ENCODE peak calls at places on chromosomes 4 and X, in six cellular contexts. D, Y, L, K, I and A are unnamed samples.

GRCh38 chr4:118034061-118034785 is at the start of gene NDST3:
- DNase-seq in D (no peak), Y (no peak), L (peak), K (peak), I (peak), A (peak)

GRCh38 chr4:153293675-153294057 is 50.8 kb upstream of the MND1 start:
- DNase-seq in D (no peak), Y (no peak), L (no peak), K (no peak), I (no peak), A (no peak)

GRCh38 chr4:34309356-34309900 is 1934.9 kb downstream of the ARAP2 start:
- DNase-seq in D (no peak), Y (no peak), L (no peak), K (peak), I (peak), A (no peak)

GRCh38 chr4:189615217-189615663 is 325.4 kb upstream of the FRG1 start:
- DNase-seq in D (no peak), Y (no peak), L (no peak), K (no peak), I (no peak), A (no peak)

GRCh38 chr4:100288167-100288566 is 97.9 kb upstream of the DDIT4L start:
- DNase-seq in D (no peak), Y (no peak), L (no peak), K (peak), I (peak), A (no peak)

GRCh38 chr4:176438401-176438800 is 118.6 kb downstream of the SPCS3 start:
- DNase-seq in D (no peak), Y (no peak), L (no peak), K (no peak), I (no peak), A (no peak)

GRCh38 chrX:132900631-132901030 is 57.8 kb downstream of the HS6ST2 start:
- DNase-seq in D (no peak), Y (no peak), L (no peak), K (peak), I (peak), A (no peak)

GRCh38 chrX:46140272-46140671 is 404.9 kb downstream of the ZNF674 start:
- DNase-seq in D (no peak), Y (no peak), L (no peak), K (peak), I (peak), A (no peak)

GRCh38 chr4:123672987-123673386 is 276.4 kb downstream of the SPRY1 start:
- DNase-seq in D (no peak), Y (no peak), L (no peak), K (peak), I (peak), A (no peak)

GRCh38 chr4:105620640-105621323 is 68.4 kb downstream of the ARHGEF38 start:
- DNase-seq in D (no peak), Y (peak), L (no peak), K (peak), I (peak), A (no peak)

GRCh38 chr4:23484689-23485088 is 405.2 kb downstream of the PPARGC1A start:
- DNase-seq in D (no peak), Y (no peak), L (no peak), K (peak), I (no peak), A (no peak)

GRCh38 chrX:117834076-117834475 is 282.5 kb downstream of the KLHL13 start:
- DNase-seq in D (no peak), Y (no peak), L (no peak), K (no peak), I (no peak), A (no peak)

GRCh38 chr4:8612646-8613045 is 20.1 kb downstream of the CPZ start:
- DNase-seq in D (no peak), Y (no peak), L (peak), K (no peak), I (no peak), A (peak)

GRCh38 chr4:103098746-103099421 is 750 bp downstream of the BDH2 start:
- DNase-seq in D (no peak), Y (no peak), L (no peak), K (no peak), I (peak), A (no peak)

GRCh38 chrX:48071064-48071985 is at the start of gene ZNF630:
- DNase-seq in D (peak), Y (peak), L (peak), K (peak), I (peak), A (peak)

GRCh38 chr4:186643501-186644315 is 79.9 kb downstream of the FAT1 start:
- DNase-seq in D (no peak), Y (no peak), L (no peak), K (peak), I (peak), A (no peak)

GRCh38 chr4:173505924-173506779 is 23.9 kb downstream of the HAND2 start:
- DNase-seq in D (peak), Y (peak), L (peak), K (peak), I (peak), A (peak)

GRCh38 chr4:2802618-2803531 is 10.0 kb downstream of the SH3BP2 start:
- DNase-seq in D (no peak), Y (peak), L (no peak), K (no peak), I (no peak), A (peak)

GRCh38 chr4:153153339-153153851 is 50.8 kb upstream of the TRIM2 start:
- DNase-seq in D (peak), Y (peak), L (peak), K (peak), I (no peak), A (peak)

GRCh38 chr4:73998040-73999011 is at the start of gene CXCL5:
- DNase-seq in D (no peak), Y (peak), L (peak), K (peak), I (peak), A (no peak)

GRCh38 chr4:157713342-157713741 is 459.5 kb downstream of the GASK1B start:
- DNase-seq in D (no peak), Y (no peak), L (no peak), K (peak), I (peak), A (peak)

GRCh38 chr4:178963646-178964045 is 1521.4 kb upstream of the AGA start:
- DNase-seq in D (no peak), Y (no peak), L (no peak), K (no peak), I (no peak), A (no peak)

GRCh38 chr4:140621161-140621560 is 52.4 kb upstream of the UCP1 start:
- DNase-seq in D (no peak), Y (no peak), L (no peak), K (no peak), I (no peak), A (no peak)

GRCh38 chr4:172142331-172142738 is 329.1 kb downstream of the GALNTL6 start:
- DNase-seq in D (no peak), Y (no peak), L (no peak), K (peak), I (peak), A (no peak)

GRCh38 chrX:17580529-17581155 is 156.7 kb upstream of the SCML1 start:
- DNase-seq in D (no peak), Y (no peak), L (no peak), K (no peak), I (peak), A (no peak)

GRCh38 chr4:122796801-122797404 is 29.7 kb upstream of the FGF2 start:
- DNase-seq in D (no peak), Y (no peak), L (no peak), K (no peak), I (no peak), A (no peak)

GRCh38 chr4:90495936-90496335 is 368.7 kb downstream of the CCSER1 start:
- DNase-seq in D (no peak), Y (no peak), L (no peak), K (no peak), I (no peak), A (no peak)

GRCh38 chr4:7138223-7139166 is 53.8 kb upstream of the SORCS2 start:
- DNase-seq in D (no peak), Y (no peak), L (no peak), K (no peak), I (no peak), A (no peak)

GRCh38 chr4:169314906-169315305 is 44.1 kb upstream of the SH3RF1 start:
- DNase-seq in D (no peak), Y (peak), L (peak), K (peak), I (peak), A (peak)

GRCh38 chr4:184899261-184900134 is 73.7 kb upstream of the ACSL1 start:
- DNase-seq in D (no peak), Y (peak), L (peak), K (peak), I (no peak), A (peak)

GRCh38 chr4:68494688-68495087 is 47.4 kb downstream of the TMPRSS11E start:
- DNase-seq in D (no peak), Y (no peak), L (no peak), K (no peak), I (no peak), A (no peak)
- H3K4me3 ChIP-seq in D (no peak), Y (no peak), L (no peak), K (no peak), I (no peak), A (no peak)

DNA sequence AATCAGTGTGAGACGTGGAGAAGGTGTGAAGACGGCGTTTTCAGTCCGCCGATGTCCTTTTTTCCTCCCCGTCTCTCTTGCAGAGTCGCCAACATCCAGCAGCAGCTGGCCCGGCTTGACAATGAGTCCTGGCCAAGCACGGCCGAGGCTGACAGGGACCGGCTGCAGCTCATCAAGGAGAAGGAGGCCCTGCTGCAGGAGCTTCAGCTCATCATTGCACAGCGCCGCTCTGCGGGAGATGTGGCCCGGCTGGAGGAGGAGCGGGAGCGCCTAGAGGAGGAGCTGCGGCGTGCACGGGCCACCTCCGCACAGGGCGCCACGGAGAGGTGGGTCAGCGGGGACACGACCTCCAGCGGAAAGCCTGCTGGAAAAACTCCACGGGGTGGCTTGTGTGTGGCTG is 47.1 kb upstream of the CLCN4 start:
- DNase-seq in D (no peak), Y (no peak), L (no peak), K (no peak), I (no peak), A (peak)
- H3K4me3 ChIP-seq in D (no peak), Y (no peak), L (no peak), K (no peak), I (no peak), A (no peak)

DNA sequence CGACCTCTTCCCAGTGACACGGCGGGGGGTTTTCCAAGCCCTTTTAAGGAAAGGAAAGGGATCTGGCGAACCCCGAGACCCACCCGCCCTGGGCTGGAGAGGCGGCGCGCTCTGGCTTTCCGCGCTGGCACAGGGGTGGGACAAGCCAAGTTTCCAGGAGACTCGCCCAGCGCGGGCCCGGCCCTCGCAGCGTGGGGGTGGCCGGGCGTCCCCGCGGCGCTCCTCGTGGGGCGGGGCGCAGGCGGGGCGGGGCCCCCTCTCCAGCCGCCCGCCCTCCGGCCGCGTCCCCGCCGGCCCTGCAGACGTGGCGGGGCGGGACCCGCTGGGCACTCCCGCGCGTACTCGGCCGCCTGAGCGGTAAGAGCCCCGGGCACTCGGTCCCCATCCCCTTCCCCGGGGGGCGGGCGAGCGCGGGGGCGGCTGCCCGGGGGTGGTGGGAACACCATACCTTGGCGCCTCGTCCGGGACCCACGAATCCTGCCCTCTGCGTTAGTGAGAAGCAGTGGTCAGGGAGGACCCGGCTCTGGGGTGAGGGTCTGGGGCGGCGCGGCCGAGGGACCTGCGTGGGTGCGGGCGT is at the start of gene FAM114A1:
- DNase-seq in D (no peak), Y (peak), L (peak), K (peak), I (peak), A (peak)
- H3K4me3 ChIP-seq in D (peak), Y (peak), L (peak), K (peak), I (peak), A (peak)

GRCh38 chrX:13086076-13086475 is 41.7 kb upstream of the FAM9C start:
- DNase-seq in D (no peak), Y (no peak), L (no peak), K (no peak), I (no peak), A (no peak)
- H3K4me3 ChIP-seq in D (no peak), Y (no peak), L (no peak), K (no peak), I (no peak), A (no peak)

GRCh38 chr4:138115053-138115452 is 127.1 kb downstream of the SLC7A11 start:
- DNase-seq in D (no peak), Y (no peak), L (no peak), K (no peak), I (no peak), A (no peak)
- H3K4me3 ChIP-seq in D (no peak), Y (no peak), L (no peak), K (no peak), I (no peak), A (no peak)

GRCh38 chr4:86497980-86498379 is 96.1 kb upstream of the PTPN13 start:
- DNase-seq in D (no peak), Y (peak), L (no peak), K (no peak), I (no peak), A (no peak)
- H3K4me3 ChIP-seq in D (no peak), Y (no peak), L (no peak), K (no peak), I (no peak), A (no peak)

DNA sequence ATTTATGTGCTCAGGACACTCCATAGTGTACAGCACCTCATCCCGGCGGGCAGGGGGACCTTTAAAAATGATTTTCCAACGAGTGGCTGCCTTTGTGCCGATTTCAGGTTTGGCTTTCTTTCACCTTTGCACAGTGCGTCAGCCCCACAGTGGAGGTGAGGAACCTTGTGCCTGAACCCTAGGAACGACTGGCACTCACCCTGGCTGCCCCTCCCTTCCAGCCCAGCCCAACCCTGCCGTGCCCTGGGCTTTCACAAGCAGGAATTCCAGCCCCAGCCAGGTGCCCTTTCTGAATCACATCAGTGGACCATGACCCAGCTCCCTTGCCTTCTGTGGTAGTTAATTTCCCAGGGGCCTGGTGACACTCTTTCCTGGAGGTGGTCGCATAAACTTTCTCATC is 1.3 kb downstream of the TMEM164 start:
- DNase-seq in D (no peak), Y (no peak), L (peak), K (peak), I (no peak), A (peak)
- H3K4me3 ChIP-seq in D (no peak), Y (no peak), L (peak), K (peak), I (peak), A (no peak)

GRCh38 chr4:56910172-56910967 is 2.7 kb downstream of the REST start:
- DNase-seq in D (no peak), Y (no peak), L (no peak), K (no peak), I (no peak), A (no peak)
- H3K4me3 ChIP-seq in D (peak), Y (no peak), L (peak), K (peak), I (peak), A (no peak)

DNA sequence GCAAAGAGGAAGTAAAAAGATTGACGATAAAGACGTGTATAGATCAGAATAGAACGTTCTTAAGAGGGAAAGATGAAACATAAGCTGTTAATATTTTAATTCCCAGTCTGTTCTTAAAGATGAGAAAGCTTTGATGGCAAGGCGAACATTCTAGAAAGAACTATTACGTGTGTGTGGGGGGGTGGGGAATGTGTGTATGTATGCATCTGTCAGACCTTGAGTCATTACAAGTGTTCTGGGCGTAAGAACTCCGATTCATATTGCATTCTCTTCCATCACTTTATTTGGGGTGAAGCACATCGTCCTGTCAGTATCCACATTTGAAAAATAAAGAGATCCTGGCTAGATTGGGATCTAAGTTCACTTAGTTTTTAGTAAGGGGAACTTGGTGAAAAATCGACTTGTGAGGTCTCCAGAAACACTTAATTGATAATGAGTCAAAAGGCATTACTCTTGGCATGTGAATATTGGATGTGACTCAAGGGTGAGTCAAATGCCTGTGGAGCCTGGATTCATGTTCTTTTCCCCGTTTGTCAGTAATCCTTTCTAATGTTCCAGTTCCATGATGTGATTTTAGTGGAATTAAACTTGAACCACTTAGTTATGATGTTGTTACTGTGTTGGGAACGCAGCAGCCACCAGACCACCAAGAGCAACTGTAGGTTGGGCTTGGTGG is 3.1 kb downstream of the SMS start:
- DNase-seq in D (no peak), Y (no peak), L (no peak), K (peak), I (peak), A (no peak)
- H3K4me3 ChIP-seq in D (no peak), Y (no peak), L (no peak), K (no peak), I (peak), A (no peak)